ENCODE peak calls at places on chromosomes 3 and 15, in four cellular contexts. T is GM23338, G is Peyer's patch, H is MM.1S. A is an unnamed sample.

GRCh38 chr3:37953995-37954394 is 36.6 kb upstream of the VILL start:
- DNase-seq in H (no peak), G (no peak), T (no peak), A (no peak)

GRCh38 chr3:152235709-152236298 is 32.9 kb upstream of the MBNL1 start:
- DNase-seq in H (no peak), G (no peak), T (no peak), A (no peak)

GRCh38 chr15:86139828-86140227 is 60.2 kb downstream of the AGBL1 start:
- DNase-seq in G (no peak), T (peak; percentile 74), H (no peak), A (no peak)

GRCh38 chr3:24505678-24506560 is 11.3 kb upstream of the THRB start:
- DNase-seq in G (no peak), T (no peak), H (no peak), A (no peak)

GRCh38 chr15:65087411-65087810 is 10.9 kb downstream of the KBTBD13 start:
- DNase-seq in T (no peak), G (no peak), H (no peak), A (no peak)

GRCh38 chr3:72756900-72757299 is 91.3 kb downstream of the SHQ1 start:
- DNase-seq in G (peak; percentile 67), T (no peak), H (peak; percentile 92), A (no peak)

GRCh38 chr3:186917660-186918312 is 12.5 kb upstream of the ST6GAL1 start:
- DNase-seq in H (no peak), T (no peak), G (no peak), A (no peak)

GRCh38 chr3:40800343-40800742 is 275.6 kb downstream of the ZNF621 start:
- DNase-seq in T (peak; percentile 21), G (peak; percentile 50), H (no peak), A (peak; percentile 54)

GRCh38 chr3:194124221-194124620 is 11.7 kb upstream of the HES1 start:
- DNase-seq in G (peak; percentile 49), H (no peak), T (no peak), A (no peak)

GRCh38 chr15:77369168-77369567 is 50.7 kb downstream of the PEAK1 start:
- DNase-seq in G (no peak), H (no peak), T (no peak), A (no peak)

GRCh38 chr3:141949394-141949793 is 73.0 kb downstream of the ATP1B3 start:
- DNase-seq in G (peak; percentile 31), T (no peak), H (no peak), A (no peak)

GRCh38 chr3:196169836-196170240 is 41.4 kb downstream of the ZDHHC19 start:
- DNase-seq in G (no peak), T (no peak), H (no peak), A (no peak)

GRCh38 chr15:36331531-36332275 is 247.7 kb upstream of the CDIN1 start:
- DNase-seq in T (no peak), H (peak; percentile 9), G (no peak), A (no peak)

GRCh38 chr3:189652042-189652441 is 20.9 kb downstream of the TP63 start:
- DNase-seq in T (peak; percentile 62), H (no peak), G (no peak), A (no peak)

GRCh38 chr15:81752974-81753373 is 292.8 kb downstream of the MEX3B start:
- DNase-seq in G (no peak), T (peak; percentile 44), H (no peak), A (no peak)

GRCh38 chr3:175108613-175109151 is 249.5 kb downstream of the NAALADL2 start:
- DNase-seq in H (peak; percentile 33), T (no peak), G (no peak), A (no peak)
- TF ChIP-seq CTCF in H (no peak), T (no peak), G (no peak), A (no peak)

GRCh38 chr15:32716216-32716959 is 1.4 kb upstream of the GREM1 start:
- DNase-seq in G (no peak), T (no peak), H (no peak), A (no peak)
- H3K27me3 ChIP-seq in G (no peaks in the 10 kb centered on the region), T (peaks cover 79% of the 10 kb centered on the region), H (peaks cover 15% of the 10 kb centered on the region), A (peaks cover 64% of the 10 kb centered on the region)

GRCh38 chr3:52444860-52445793 is at the start of gene SEMA3G:
- DNase-seq in G (peak; percentile 93), H (peak; percentile 85), T (peak; percentile 93), A (peak; percentile 76)
- H3K4me3 ChIP-seq in G (no peak within 1 kb of the TSS), H (peak within 1 kb of the TSS; percentile 55), T (peak within 1 kb of the TSS; percentile 26), A (no peak within 1 kb of the TSS)

GRCh38 chr15:100311099-100311751 is 30.6 kb downstream of the ADAMTS17 start:
- DNase-seq in H (no peak), G (no peak), T (no peak), A (no peak)
- TF ChIP-seq CTCF in H (no peak), G (no peak), T (no peak), A (no peak)

GRCh38 chr3:147410518-147411234 is 1.5 kb downstream of the ZIC1 start:
- DNase-seq in H (no peak), T (peak; percentile 61), G (no peak), A (no peak)

GRCh38 chr3:147410126-147410517 is 957 bp downstream of the ZIC1 start:
- DNase-seq in G (no peak), T (peak; percentile 47), H (no peak), A (no peak)

GRCh38 chr3:147411777-147412176 is 2.6 kb downstream of the ZIC1 start:
- DNase-seq in T (peak; percentile 49), H (no peak), G (no peak), A (no peak)

GRCh38 chr3:147412491-147412916 is 3.3 kb downstream of the ZIC1 start:
- DNase-seq in H (no peak), G (no peak), T (peak; percentile 82), A (no peak)

GRCh38 chr3:147411235-147411607 is 2.1 kb downstream of the ZIC1 start:
- DNase-seq in G (no peak), H (no peak), T (peak; percentile 52), A (no peak)
- H3K27me3 ChIP-seq in G (peaks cover 3% of the 10 kb centered on the region), H (no peaks in the 10 kb centered on the region), T (peaks cover 98% of the 10 kb centered on the region), A (peaks cover 99% of the 10 kb centered on the region)

DNA sequence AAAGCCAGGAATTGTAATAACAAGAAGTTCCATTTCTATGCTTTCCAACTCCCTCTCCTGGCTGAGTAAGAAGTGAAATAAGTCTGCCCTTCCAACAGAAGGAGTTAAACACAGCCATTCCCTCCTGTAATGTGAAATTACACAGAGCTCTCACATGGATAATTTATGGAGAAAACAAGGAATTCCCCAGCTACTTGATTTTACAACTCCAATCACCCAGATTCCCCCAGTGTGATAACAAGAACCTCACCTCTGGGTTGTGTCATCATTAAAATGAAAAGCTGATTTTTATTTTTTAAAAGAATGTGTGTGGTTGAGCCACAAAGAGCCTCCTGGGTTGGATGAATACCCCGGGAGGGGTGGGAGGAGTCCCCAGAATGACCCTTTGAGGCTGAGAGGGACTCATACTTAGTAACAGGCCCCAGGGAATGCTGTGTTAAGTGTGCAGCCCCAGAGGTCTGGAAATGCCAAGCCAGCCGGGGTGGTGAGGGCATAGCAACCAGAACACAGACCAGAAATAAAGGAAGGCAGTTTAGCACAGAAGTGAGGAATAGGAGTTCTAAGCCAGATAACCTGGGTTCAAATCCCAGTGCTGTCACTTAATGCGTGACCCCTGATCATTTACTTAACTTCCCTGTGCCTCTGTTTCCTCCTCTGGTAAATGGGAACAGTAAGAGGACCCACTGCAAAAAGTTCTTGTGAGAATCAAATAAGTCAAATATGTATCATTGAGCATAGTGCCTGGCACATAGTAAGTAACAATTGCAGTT is 124.9 kb upstream of the ARHGEF3 start:
- DNase-seq in G (no peak), T (no peak), H (no peak), A (no peak)
- H3K4me3 ChIP-seq in G (no peak overlapping the region), T (no peak overlapping the region), H (no peak overlapping the region), A (no peak overlapping the region)

DNA sequence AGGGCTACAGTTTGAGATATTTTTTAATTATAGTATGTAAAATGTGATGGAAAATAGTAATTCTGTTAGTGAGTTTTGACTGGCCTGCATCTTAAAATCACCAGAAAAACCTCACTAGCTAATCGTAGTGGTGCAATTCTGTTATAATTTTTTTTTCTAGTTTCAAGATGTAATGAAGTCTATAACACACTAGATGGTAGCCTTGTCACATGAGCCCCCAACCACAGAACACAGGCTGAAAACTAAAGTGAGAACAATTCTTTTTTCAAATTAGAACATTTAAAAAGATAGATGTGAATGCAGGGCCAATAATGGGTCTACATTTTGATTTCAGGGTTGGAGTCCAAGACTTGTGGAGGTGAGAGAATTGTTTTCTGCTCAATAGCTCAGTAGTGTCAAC is 83.3 kb upstream of the KCNH8 start:
- DNase-seq in H (no peak), G (no peak), T (peak; percentile 59), A (no peak)
- TF ChIP-seq CTCF in H (peak; percentile 56), G (peak; percentile 31), T (peak; percentile 79), A (peak; percentile 63)

GRCh38 chr15:45133561-45133920 is 3.7 kb downstream of the DUOX1 start:
- DNase-seq in H (no peak), T (no peak), G (no peak), A (no peak)
- H3K27me3 ChIP-seq in H (peaks cover 4% of the 10 kb centered on the region), T (peaks cover 97% of the 10 kb centered on the region), G (no peaks in the 10 kb centered on the region), A (no peaks in the 10 kb centered on the region)

A was measured in RWPE2.